ENCODE peak calls at places on chromosomes 4 and X, in seven cellular contexts. X is K562, V is HCT116, S is HepG2, M is H1, Z is SK-N-SH, T is GM12878. A is an unnamed sample.

GRCh38 chrX:71170660-71171059 is 26.0 kb downstream of the NLGN3 start:
- DNase-seq in T (no peak), S (no peak), Z (no peak), V (no peak), X (peak; percentile 20), M (no peak), A (no peak)

GRCh38 chr4:40718571-40718970 is 31.2 kb upstream of the NSUN7 start:
- DNase-seq in Z (no peak), V (no peak), S (no peak), X (no peak), M (no peak), T (no peak), A (peak; percentile 30)

GRCh38 chr4:177737387-177737965 is 295.2 kb upstream of the AGA start:
- DNase-seq in Z (no peak), S (no peak), V (no peak), T (no peak), M (no peak), X (no peak), A (no peak)

GRCh38 chr4:73764513-73764912 is 24.1 kb downstream of the CXCL8 start:
- DNase-seq in S (no peak), Z (no peak), T (no peak), X (no peak), M (no peak), V (no peak), A (no peak)

GRCh38 chr4:83320548-83320947 is 14.1 kb downstream of the HPSE start:
- DNase-seq in Z (no peak), S (no peak), X (no peak), T (no peak), V (no peak), M (no peak), A (no peak)

GRCh38 chrX:36357855-36358254 is 438.3 kb downstream of the CFAP47 start:
- DNase-seq in X (no peak), T (no peak), Z (peak; percentile 2), M (no peak), S (no peak), V (no peak), A (no peak)

GRCh38 chrX:123756320-123756719 is 23.5 kb upstream of the THOC2 start:
- DNase-seq in Z (no peak), T (no peak), S (no peak), X (no peak), M (no peak), V (no peak), A (no peak)

GRCh38 chrX:39613508-39613921 is 484.2 kb downstream of the BCOR start:
- DNase-seq in X (no peak), M (peak; percentile 3), V (no peak), T (no peak), S (no peak), Z (peak; percentile 67), A (peak; percentile 80)

GRCh38 chr4:72006576-72006975 is 25.2 kb upstream of the NPFFR2 start:
- DNase-seq in V (no peak), Z (no peak), S (no peak), X (no peak), T (no peak), M (no peak), A (no peak)
- TF ChIP-seq JUND in V (no peak), Z (peak; percentile 86), S (no peak), X (no peak), T (no peak), M (no peak), A (no peak)

GRCh38 chr4:6475492-6476020 is 3.1 kb upstream of the PPP2R2C start:
- DNase-seq in S (no peak), T (no peak), Z (no peak), X (no peak), V (no peak), M (no peak), A (no peak)

GRCh38 chr4:6480532-6481088 is 8.2 kb upstream of the PPP2R2C start:
- DNase-seq in X (no peak), Z (no peak), S (no peak), T (no peak), M (no peak), V (no peak), A (no peak)

GRCh38 chr4:6474705-6475457 is 2.5 kb upstream of the PPP2R2C start:
- DNase-seq in T (no peak), X (no peak), M (no peak), V (no peak), S (no peak), Z (no peak), A (no peak)

GRCh38 chr4:6476893-6477292 is 4.5 kb upstream of the PPP2R2C start:
- DNase-seq in Z (no peak), S (no peak), M (no peak), T (no peak), X (no peak), V (no peak), A (no peak)

GRCh38 chr4:6478546-6479220 is 6.3 kb upstream of the PPP2R2C start:
- DNase-seq in M (no peak), V (no peak), Z (no peak), S (no peak), T (no peak), X (no peak), A (no peak)
- TF ChIP-seq JUND in M (no peak), V (no peak), Z (no peak), S (no peak), T (no peak), X (no peak), A (no peak)

GRCh38 chr4:36394352-36394903 is 113.0 kb downstream of the DTHD1 start:
- DNase-seq in T (peak; percentile 20), X (no peak), V (peak; percentile 60), Z (no peak), M (no peak), S (peak; percentile 5), A (no peak)

GRCh38 chr4:36402008-36402758 is 120.8 kb downstream of the DTHD1 start:
- DNase-seq in M (no peak), Z (no peak), T (no peak), S (no peak), X (no peak), V (no peak), A (no peak)

GRCh38 chr4:36399762-36400353 is 118.4 kb downstream of the DTHD1 start:
- DNase-seq in Z (no peak), M (no peak), S (peak; percentile 2), X (no peak), T (peak; percentile 24), V (no peak), A (peak; percentile 30)
- TF ChIP-seq JUND in Z (no peak), M (no peak), S (no peak), X (no peak), T (no peak), V (no peak), A (no peak)

DNA sequence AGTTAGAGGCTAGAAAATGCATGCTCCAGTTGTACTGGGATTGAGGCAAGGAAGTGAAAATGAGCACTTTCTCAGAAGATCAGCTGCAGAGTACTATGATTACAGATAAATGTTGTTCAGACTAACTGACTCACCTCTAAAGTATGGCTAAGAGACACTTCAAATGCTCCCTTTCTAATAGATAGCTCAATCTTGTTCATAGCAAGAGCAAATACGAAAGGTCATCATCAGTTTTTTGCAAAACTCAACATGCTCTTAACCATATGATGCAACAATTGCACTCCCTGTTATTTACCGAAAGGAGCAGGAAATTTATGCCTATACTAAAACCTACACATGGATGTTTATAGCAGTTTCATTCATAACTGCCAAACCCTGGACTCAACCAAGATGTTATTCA is 838.4 kb upstream of the INTU start:
- DNase-seq in X (no peak), M (no peak), T (no peak), Z (no peak), V (no peak), S (no peak), A (no peak)
- TF ChIP-seq JUND in X (peak; percentile 81), M (no peak), T (no peak), Z (no peak), V (no peak), S (no peak), A (no peak)

DNA sequence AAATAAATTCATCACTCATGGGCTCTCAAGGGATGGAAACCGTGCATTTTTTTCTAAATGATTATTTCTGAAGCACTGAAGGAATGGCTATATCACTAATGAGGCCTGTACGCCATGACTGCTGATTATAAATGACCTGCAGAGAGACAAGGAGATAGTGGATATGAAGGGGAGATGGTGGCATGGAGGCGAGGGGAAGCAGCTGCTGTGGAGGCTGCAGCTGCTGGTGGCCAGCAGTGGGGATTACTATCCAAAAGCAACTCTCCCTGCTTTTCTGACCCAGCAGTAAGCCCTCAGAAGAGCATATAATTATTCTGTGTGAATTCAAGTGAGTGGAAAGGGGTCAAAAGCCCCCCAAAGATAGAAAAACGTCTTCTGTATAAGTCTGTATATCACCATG is 174.0 kb downstream of the MGST2 start:
- DNase-seq in S (no peak), T (no peak), X (no peak), Z (peak; percentile 58), M (no peak), V (no peak), A (no peak)
- TF ChIP-seq JUND in S (no peak), T (no peak), X (no peak), Z (no peak), M (no peak), V (no peak), A (no peak)

DNA sequence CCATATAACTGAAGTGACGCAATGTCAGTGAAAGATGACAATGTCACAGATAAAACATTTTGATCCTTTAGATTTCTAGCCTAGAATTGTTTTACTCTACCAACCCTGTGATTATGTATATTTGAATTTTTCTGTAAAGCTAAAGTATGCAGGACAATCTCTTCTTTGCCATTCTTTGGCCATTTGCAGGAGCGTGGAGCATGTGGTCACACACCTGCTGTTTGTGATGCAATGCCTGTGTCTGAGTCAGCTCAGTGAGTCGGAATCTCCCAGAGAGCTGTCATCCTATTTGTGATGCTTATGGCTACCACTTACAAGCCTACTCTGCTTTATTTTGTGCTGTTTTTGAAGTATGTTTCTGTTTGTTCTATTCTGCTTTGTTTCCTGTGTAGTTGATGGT is 214.5 kb downstream of the NAF1 start:
- DNase-seq in M (no peak), Z (no peak), V (peak; percentile 29), X (no peak), T (no peak), S (no peak), A (peak; percentile 5)
- TF ChIP-seq JUND in M (peak; percentile 38), Z (no peak), V (peak; percentile 61), X (peak; percentile 29), T (no peak), S (no peak), A (no peak)

GRCh38 chr4:180059216-180059881 is 2183.9 kb upstream of the TENM3 start:
- DNase-seq in S (no peak), X (no peak), T (no peak), M (no peak), Z (peak; percentile 31), V (no peak), A (no peak)
- TF ChIP-seq JUND in S (no peak), X (no peak), T (no peak), M (no peak), Z (no peak), V (no peak), A (no peak)

GRCh38 chr4:142595222-142595871 is 250.8 kb downstream of the INPP4B start:
- DNase-seq in V (no peak), T (no peak), X (no peak), S (no peak), M (no peak), Z (no peak), A (peak; percentile 7)
- TF ChIP-seq JUND in V (no peak), T (no peak), X (no peak), S (no peak), M (no peak), Z (no peak), A (no peak)

A was measured in T47D.